ENCODE peak calls at places on chromosome 20, in four cellular contexts. I, Y, S and M are unnamed samples.

GRCh38 chr20:50678213-50678898 is 13.0 kb downstream of the RIPOR3 start:
- DNase-seq in I (peak; percentile 10), Y (no peak), S (no peak), M (peak; percentile 55)

GRCh38 chr20:2156666-2157624 is 55.3 kb downstream of the STK35 start:
- DNase-seq in I (no peak), Y (no peak), S (no peak), M (no peak)

GRCh38 chr20:23050847-23051627 is 1.6 kb upstream of the THBD start:
- DNase-seq in I (no peak), Y (peak; percentile 81), S (peak; percentile 41), M (peak; percentile 96)

GRCh38 chr20:64058536-64058935 is 4.5 kb upstream of the TCEA2 start:
- DNase-seq in I (no peak), Y (no peak), S (no peak), M (no peak)

GRCh38 chr20:64192406-64192805 is 28.2 kb downstream of the MYT1 start:
- DNase-seq in I (no peak), Y (peak; percentile 8), S (no peak), M (peak; percentile 20)

GRCh38 chr20:56504373-56505005 is 20.1 kb upstream of the FAM209A start:
- DNase-seq in I (no peak), Y (peak; percentile 17), S (no peak), M (peak; percentile 30)

GRCh38 chr20:50426865-50427739 is 83.1 kb upstream of the PTPN1 start:
- DNase-seq in I (no peak), Y (no peak), S (no peak), M (no peak)

GRCh38 chr20:1184638-1185315 is at the start of gene TMEM74B:
- DNase-seq in I (no peak), Y (peak; percentile 16), S (no peak), M (peak; percentile 16)

GRCh38 chr20:46406986-46407670 is 713 bp upstream of the ELMO2 start:
- DNase-seq in I (no peak), Y (peak; percentile 34), S (peak; percentile 71), M (peak; percentile 22)

GRCh38 chr20:5033566-5033965 is 32.3 kb upstream of the SLC23A2 start:
- DNase-seq in I (no peak), Y (no peak), S (no peak), M (no peak)

GRCh38 chr20:54070187-54070987 is at the start of gene BCAS1:
- DNase-seq in I (no peak), Y (no peak), S (no peak), M (no peak)

GRCh38 chr20:35008411-35009342 is 53.0 kb downstream of the MYH7B start:
- DNase-seq in I (no peak), Y (no peak), S (no peak), M (peak; percentile 41)

GRCh38 chr20:19808498-19808897 is 50.4 kb downstream of the RIN2 start:
- DNase-seq in I (no peak), Y (no peak), S (no peak), M (no peak)

GRCh38 chr20:7601431-7601830 is 338.8 kb downstream of the HAO1 start:
- DNase-seq in I (no peak), Y (no peak), S (no peak), M (no peak)

GRCh38 chr20:58017237-58017969 is 211.1 kb downstream of the ANKRD60 start:
- DNase-seq in I (no peak), Y (no peak), S (no peak), M (no peak)

GRCh38 chr20:13430346-13431002 is 208.3 kb downstream of the TASP1 start:
- DNase-seq in I (no peak), Y (no peak), S (peak; percentile 9), M (no peak)

GRCh38 chr20:47330933-47331708 is 25.4 kb downstream of the ZMYND8 start:
- DNase-seq in I (no peak), Y (no peak), S (no peak), M (peak; percentile 87)

GRCh38 chr20:13857961-13858360 is 73.1 kb downstream of the NDUFAF5 start:
- DNase-seq in I (peak; percentile 60), Y (no peak), S (no peak), M (no peak)

GRCh38 chr20:45337367-45338120 is 10.7 kb downstream of the SDC4 start:
- DNase-seq in I (no peak), Y (peak; percentile 32), S (no peak), M (peak; percentile 69)

GRCh38 chr20:1328680-1329330 is at the start of gene SDCBP2:
- DNase-seq in I (no peak), Y (no peak), S (no peak), M (no peak)

GRCh38 chr20:62929051-62929538 is 2.8 kb upstream of the DIDO1 start:
- DNase-seq in I (peak; percentile 47), Y (peak; percentile 45), S (peak; percentile 62), M (peak; percentile 62)

GRCh38 chr20:32527052-32527446 is 58.1 kb downstream of the NOL4L start:
- DNase-seq in I (no peak), Y (no peak), S (no peak), M (no peak)

GRCh38 chr20:36344517-36345132 is 38.5 kb downstream of the DLGAP4 start:
- DNase-seq in I (no peak), Y (peak; percentile 73), S (no peak), M (peak; percentile 79)

GRCh38 chr20:17197041-17197440 is 29.8 kb upstream of the PCSK2 start:
- DNase-seq in I (no peak), Y (no peak), S (no peak), M (no peak)